ENCODE peak calls at places on chromosomes 7 and 10, in seven cellular contexts. One of them, this sample, is unnamed.

GRCh38 chr10:129958118-129958685 is 5.9 kb downstream of the EBF3 start:
- DNase-seq in stimulated activated CD4-positive, alpha-beta T cell treated with anti-CD3 and anti-CD28 coated beads, Interleukin-2, amount 100 ng/mL, for 24 hours: no peak
- DNase-seq in amygdala: no peak
- DNase-seq in Panc1: no peak
- DNase-seq in B cell: no peak
- DNase-seq in effector memory CD8-positive, alpha-beta T cell: no peak
- DNase-seq in astrocyte of the spinal cord: no peak
- DNase-seq in this sample: no peak

GRCh38 chr10:90407116-90407515 is 450.7 kb downstream of the HTR7 start:
- DNase-seq in effector memory CD8-positive, alpha-beta T cell: no peak
- DNase-seq in Panc1: no peak
- DNase-seq in stimulated activated CD4-positive, alpha-beta T cell treated with anti-CD3 and anti-CD28 coated beads, Interleukin-2, amount 100 ng/mL, for 24 hours: no peak
- DNase-seq in astrocyte of the spinal cord: peak
- DNase-seq in amygdala: no peak
- DNase-seq in B cell: no peak
- DNase-seq in this sample: no peak

GRCh38 chr10:8116926-8117493 is 62.5 kb downstream of the GATA3 start:
- DNase-seq in B cell: no peak
- DNase-seq in Panc1: no peak
- DNase-seq in amygdala: no peak
- DNase-seq in effector memory CD8-positive, alpha-beta T cell: no peak
- DNase-seq in stimulated activated CD4-positive, alpha-beta T cell treated with anti-CD3 and anti-CD28 coated beads, Interleukin-2, amount 100 ng/mL, for 24 hours: no peak
- DNase-seq in astrocyte of the spinal cord: no peak
- DNase-seq in this sample: no peak

GRCh38 chr10:33939892-33940291 is 605.4 kb upstream of the NRP1 start:
- DNase-seq in Panc1: no peak
- DNase-seq in B cell: no peak
- DNase-seq in astrocyte of the spinal cord: no peak
- DNase-seq in effector memory CD8-positive, alpha-beta T cell: no peak
- DNase-seq in amygdala: no peak
- DNase-seq in stimulated activated CD4-positive, alpha-beta T cell treated with anti-CD3 and anti-CD28 coated beads, Interleukin-2, amount 100 ng/mL, for 24 hours: no peak
- DNase-seq in this sample: no peak

GRCh38 chr7:1676550-1677071 is 6.5 kb downstream of the ELFN1 start:
- DNase-seq in amygdala: no peak
- DNase-seq in astrocyte of the spinal cord: no peak
- DNase-seq in Panc1: no peak
- DNase-seq in stimulated activated CD4-positive, alpha-beta T cell treated with anti-CD3 and anti-CD28 coated beads, Interleukin-2, amount 100 ng/mL, for 24 hours: peak
- DNase-seq in effector memory CD8-positive, alpha-beta T cell: no peak
- DNase-seq in B cell: no peak
- DNase-seq in this sample: no peak

GRCh38 chr10:93039721-93040120 is 20.9 kb upstream of the CYP26C1 start:
- DNase-seq in amygdala: no peak
- DNase-seq in effector memory CD8-positive, alpha-beta T cell: no peak
- DNase-seq in Panc1: no peak
- DNase-seq in stimulated activated CD4-positive, alpha-beta T cell treated with anti-CD3 and anti-CD28 coated beads, Interleukin-2, amount 100 ng/mL, for 24 hours: no peak
- DNase-seq in astrocyte of the spinal cord: peak
- DNase-seq in B cell: peak
- DNase-seq in this sample: no peak

GRCh38 chr10:97849101-97849490 is 547 bp upstream of the GOLGA7B start:
- DNase-seq in stimulated activated CD4-positive, alpha-beta T cell treated with anti-CD3 and anti-CD28 coated beads, Interleukin-2, amount 100 ng/mL, for 24 hours: no peak
- DNase-seq in effector memory CD8-positive, alpha-beta T cell: no peak
- DNase-seq in B cell: peak
- DNase-seq in amygdala: no peak
- DNase-seq in astrocyte of the spinal cord: no peak
- DNase-seq in Panc1: no peak
- DNase-seq in this sample: no peak

GRCh38 chr7:47639495-47640110 is 57.7 kb upstream of the TNS3 start:
- DNase-seq in effector memory CD8-positive, alpha-beta T cell: no peak
- DNase-seq in amygdala: no peak
- DNase-seq in stimulated activated CD4-positive, alpha-beta T cell treated with anti-CD3 and anti-CD28 coated beads, Interleukin-2, amount 100 ng/mL, for 24 hours: no peak
- DNase-seq in Panc1: no peak
- DNase-seq in B cell: no peak
- DNase-seq in astrocyte of the spinal cord: no peak
- DNase-seq in this sample: no peak

GRCh38 chr7:108004220-108005142 is 1.5 kb upstream of the LAMB1 start:
- DNase-seq in amygdala: no peak
- DNase-seq in B cell: no peak
- DNase-seq in effector memory CD8-positive, alpha-beta T cell: no peak
- DNase-seq in astrocyte of the spinal cord: peak
- DNase-seq in Panc1: no peak
- DNase-seq in stimulated activated CD4-positive, alpha-beta T cell treated with anti-CD3 and anti-CD28 coated beads, Interleukin-2, amount 100 ng/mL, for 24 hours: no peak
- DNase-seq in this sample: no peak

This sample was measured in SK-N-MC.